ENCODE peak calls at places on chromosomes 11 and 22, in eight cellular contexts. A, C, P, N, M, L, J and W are unnamed samples.

GRCh38 chr11:125720781-125721180 is 25.3 kb upstream of the PATE1 start:
- DNase-seq in A (no peak), C (no peak), P (no peak), N (no peak), M (no peak), L (no peak), J (no peak), W (no peak)

GRCh38 chr11:65526744-65527143 is 1.9 kb downstream of the SCYL1 start:
- DNase-seq in A (no peak), C (no peak), P (no peak), N (no peak), M (no peak), L (no peak), J (no peak), W (no peak)

GRCh38 chr11:61718613-61719302 is 33.7 kb upstream of the MYRF start:
- DNase-seq in A (no peak), C (no peak), P (no peak), N (no peak), M (no peak), L (no peak), J (no peak), W (no peak)

GRCh38 chr11:74870485-74870884 is 78.4 kb downstream of the XRRA1 start:
- DNase-seq in A (no peak), C (no peak), P (no peak), N (peak), M (no peak), L (peak), J (peak), W (no peak)

GRCh38 chr11:103091441-103091809 is 535 bp downstream of the DCUN1D5 start:
- DNase-seq in A (peak), C (peak), P (peak), N (no peak), M (peak), L (peak), J (peak), W (peak)

GRCh38 chr11:12170501-12170900 is 60.1 kb downstream of the MICAL2 start:
- DNase-seq in A (no peak), C (no peak), P (no peak), N (no peak), M (no peak), L (no peak), J (no peak), W (no peak)

GRCh38 chr11:111814567-111814966 is 48.4 kb upstream of the PPP2R1B start:
- DNase-seq in A (no peak), C (no peak), P (no peak), N (no peak), M (no peak), L (no peak), J (no peak), W (no peak)

GRCh38 chr22:24878969-24879368 is 67.5 kb downstream of the LHFPL7 start:
- DNase-seq in A (no peak), C (no peak), P (no peak), N (no peak), M (no peak), L (no peak), J (no peak), W (no peak)

GRCh38 chr11:110184466-110184865 is 91.3 kb downstream of the ZC3H12C start:
- DNase-seq in A (no peak), C (no peak), P (no peak), N (no peak), M (no peak), L (no peak), J (no peak), W (no peak)

GRCh38 chr22:20781272-20781990 is 7.5 kb downstream of the SERPIND1 start:
- DNase-seq in A (no peak), C (no peak), P (no peak), N (no peak), M (no peak), L (no peak), J (no peak), W (no peak)
- TF ChIP-seq CTCF in A (no peak), C (no peak), P (no peak), N (no peak), M (no peak), L (no peak), J (no peak), W (no peak)

GRCh38 chr11:36105743-36106581 is 162.1 kb downstream of the LDLRAD3 start:
- DNase-seq in A (no peak), C (no peak), P (no peak), N (no peak), M (no peak), L (no peak), J (no peak), W (no peak)
- TF ChIP-seq CTCF in A (no peak), C (no peak), P (no peak), N (no peak), M (no peak), L (no peak), J (no peak), W (no peak)

GRCh38 chr11:29268733-29269132 is 748.1 kb downstream of the KCNA4 start:
- DNase-seq in A (no peak), C (no peak), P (no peak), N (no peak), M (no peak), L (no peak), J (no peak), W (no peak)

GRCh38 chr11:29271616-29272015 is 745.2 kb downstream of the KCNA4 start:
- DNase-seq in A (no peak), C (no peak), P (no peak), N (no peak), M (no peak), L (no peak), J (no peak), W (no peak)

DNA sequence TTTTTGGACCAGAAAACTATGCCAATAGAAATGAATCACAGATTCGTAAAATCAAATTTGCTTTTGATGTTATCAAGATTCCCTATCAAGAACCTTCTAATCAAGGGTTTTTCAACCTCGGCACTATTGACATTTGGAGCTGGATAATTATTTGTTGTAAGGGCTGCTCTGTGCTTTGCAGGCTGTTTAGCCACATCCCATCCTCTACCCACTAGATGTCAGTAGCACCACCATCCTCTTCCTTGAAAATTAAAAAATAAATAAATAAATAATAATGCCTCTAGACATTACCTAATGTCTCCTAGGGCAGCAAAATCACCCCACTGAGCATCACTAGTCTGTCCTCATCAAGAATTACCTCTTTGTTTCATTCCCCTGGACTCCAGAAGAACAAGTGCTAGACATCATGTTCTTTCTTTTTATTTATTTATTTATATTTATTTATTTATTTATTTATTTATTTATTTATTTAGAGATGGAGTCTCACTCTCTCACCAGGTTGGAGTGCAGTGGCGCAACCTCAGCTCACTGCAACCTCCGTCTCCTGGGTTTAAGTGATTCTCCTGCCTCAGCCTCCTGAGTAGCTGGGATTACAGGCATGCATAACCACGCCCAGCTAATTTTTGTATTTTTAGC is 744.7 kb downstream of the KCNA4 start:
- DNase-seq in A (no peak), C (no peak), P (no peak), N (peak), M (no peak), L (no peak), J (peak), W (peak)
- TF ChIP-seq CTCF in A (no peak), C (no peak), P (no peak), N (peak), M (no peak), L (no peak), J (peak), W (peak)

DNA sequence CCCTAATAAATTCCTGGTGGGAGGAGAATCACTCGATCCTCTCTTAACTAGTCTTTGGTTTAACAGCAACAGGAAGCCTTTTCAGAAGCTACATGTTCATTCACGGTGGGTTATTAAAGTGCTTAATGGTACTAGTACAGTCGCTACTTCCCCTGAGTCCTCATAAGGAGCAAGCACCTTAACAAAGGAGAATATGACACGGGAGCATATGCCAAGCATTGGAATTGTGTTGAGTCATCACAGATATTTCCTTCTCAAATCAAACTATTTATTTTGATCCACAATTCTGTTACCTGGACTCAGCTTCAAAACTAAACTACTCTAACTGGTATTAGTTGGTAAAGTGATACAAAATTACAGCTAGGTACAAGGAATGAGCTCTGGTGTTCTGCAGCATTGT is 177.5 kb upstream of the CTSC start:
- DNase-seq in A (no peak), C (no peak), P (no peak), N (no peak), M (no peak), L (no peak), J (no peak), W (no peak)
- TF ChIP-seq CTCF in A (no peak), C (no peak), P (no peak), N (no peak), M (no peak), L (no peak), J (no peak), W (no peak)

DNA sequence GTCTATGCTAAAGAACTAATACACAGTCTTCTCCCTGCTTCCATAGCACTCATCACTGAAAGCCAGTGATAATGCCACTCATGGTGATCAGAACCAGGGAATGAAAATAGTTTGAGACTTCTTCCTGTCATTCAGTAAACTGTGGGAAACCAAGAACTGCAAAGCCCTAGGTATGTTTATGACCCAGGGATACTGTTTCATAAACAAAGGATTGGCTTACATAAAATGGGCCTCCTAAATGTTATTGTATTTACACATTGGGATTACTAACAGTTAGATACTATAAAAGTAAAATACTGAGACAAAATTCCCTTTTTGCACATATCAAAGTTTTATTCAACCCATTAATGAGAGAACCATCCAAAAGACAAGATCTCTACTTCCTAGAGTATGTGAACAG is 21.3 kb upstream of the CWF19L2 start:
- DNase-seq in A (no peak), C (no peak), P (no peak), N (no peak), M (no peak), L (no peak), J (no peak), W (no peak)
- TF ChIP-seq CTCF in A (no peak), C (no peak), P (no peak), N (no peak), M (no peak), L (no peak), J (no peak), W (no peak)

DNA sequence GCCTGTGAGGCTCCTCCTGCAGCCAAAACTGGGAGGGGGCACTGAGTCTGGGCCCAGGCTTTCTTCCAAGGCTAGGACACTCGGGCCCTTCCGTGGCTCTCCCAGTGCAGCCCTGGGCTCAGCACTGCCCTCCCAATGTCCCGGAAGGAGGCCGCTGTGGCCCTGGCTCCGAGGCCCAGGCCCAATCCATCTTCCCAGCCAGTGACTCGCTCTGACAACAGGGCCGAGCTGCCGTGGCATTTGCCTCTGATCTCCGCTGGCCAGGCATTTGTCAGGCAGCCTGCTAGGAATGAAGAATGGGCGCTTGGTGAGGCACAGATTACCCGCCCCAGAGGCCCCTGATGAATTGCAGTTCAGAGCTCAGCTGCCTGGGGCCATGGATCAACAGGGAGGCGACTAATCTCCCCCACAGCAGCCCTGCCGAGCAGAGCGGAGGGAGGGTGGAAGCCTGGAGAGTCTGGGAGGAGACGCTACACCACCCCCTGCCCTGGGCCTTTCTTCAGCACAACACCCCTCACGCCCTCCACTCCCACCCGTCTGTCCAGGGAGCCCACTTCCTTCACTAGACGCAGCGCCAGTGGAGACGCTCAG is 8.3 kb downstream of the FXYD2 start:
- DNase-seq in A (no peak), C (no peak), P (peak), N (no peak), M (no peak), L (peak), J (no peak), W (peak)
- TF ChIP-seq CTCF in A (no peak), C (no peak), P (no peak), N (no peak), M (no peak), L (no peak), J (no peak), W (no peak)

GRCh38 chr11:133408402-133408801 is 123.9 kb downstream of the OPCML start:
- DNase-seq in A (no peak), C (no peak), P (no peak), N (no peak), M (no peak), L (no peak), J (no peak), W (no peak)

GRCh38 chr11:133402551-133402950 is 129.8 kb downstream of the OPCML start:
- DNase-seq in A (no peak), C (no peak), P (no peak), N (no peak), M (no peak), L (no peak), J (no peak), W (no peak)

GRCh38 chr11:133399855-133400625 is 132.3 kb downstream of the OPCML start:
- DNase-seq in A (no peak), C (no peak), P (no peak), N (no peak), M (no peak), L (no peak), J (no peak), W (no peak)

GRCh38 chr11:133406493-133406892 is 125.8 kb downstream of the OPCML start:
- DNase-seq in A (no peak), C (no peak), P (no peak), N (no peak), M (no peak), L (no peak), J (no peak), W (no peak)

DNA sequence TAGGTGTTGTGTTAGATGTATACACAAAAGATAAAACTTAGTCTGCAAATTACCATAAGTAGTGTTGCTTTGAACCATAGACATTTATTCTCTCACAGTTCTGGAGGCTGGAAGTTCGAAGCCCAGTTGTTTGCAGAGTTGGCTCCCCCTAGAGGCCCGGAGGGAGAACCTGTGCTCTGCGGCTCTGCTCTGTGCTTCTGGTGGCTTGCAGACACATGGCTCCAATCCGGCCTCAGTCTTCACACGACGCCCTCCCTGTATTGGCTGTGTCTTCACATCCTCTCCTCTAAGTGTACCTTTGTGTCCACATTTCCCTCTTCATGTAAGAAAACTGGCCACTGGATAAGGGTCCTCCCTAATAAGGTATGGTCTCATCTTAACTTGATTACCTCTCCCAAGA is 128.4 kb downstream of the OPCML start:
- DNase-seq in A (no peak), C (no peak), P (no peak), N (no peak), M (no peak), L (no peak), J (no peak), W (no peak)
- TF ChIP-seq CTCF in A (no peak), C (peak), P (peak), N (peak), M (no peak), L (no peak), J (no peak), W (peak)